ENCODE peak calls at places on chromosomes 3 and 15, in seven cellular contexts. W is neuronal stem cell, Y is IMR-90, L is H1, D is mesenchymal stem cell, V is mesendoderm, S is trophoblast cell. X is an unnamed sample.
A peak's percentile ranks its signal among the peaks of the same experiment; 100 is the strongest.

GRCh38 chr15:64050281-64051092 is 4.2 kb upstream of the DAPK2 start:
- DNase-seq in W (no peak), Y (no peak), L (no peak), D (no peak), V (no peak), S (no peak), X (no peak)

GRCh38 chr15:58770519-58770856 is 614 bp upstream of the MINDY2 start:
- DNase-seq in W (no peak), Y (peak; percentile 84), L (no peak), D (peak; percentile 86), V (no peak), S (no peak), X (no peak)

GRCh38 chr3:143067201-143067600 is 52.4 kb upstream of the CHST2 start:
- DNase-seq in W (no peak), Y (peak; percentile 36), L (no peak), D (no peak), V (no peak), S (no peak), X (no peak)

GRCh38 chr3:64880926-64881325 is 193.1 kb upstream of the ADAMTS9 start:
- DNase-seq in W (no peak), Y (no peak), L (no peak), D (no peak), V (no peak), S (no peak), X (no peak)

GRCh38 chr15:100602822-100603393 is 519 bp downstream of the ASB7 start:
- DNase-seq in W (no peak), Y (peak; percentile 20), L (peak; percentile 83), D (peak; percentile 63), V (peak; percentile 88), S (no peak), X (peak; percentile 47)

GRCh38 chr15:60212536-60212935 is 185.2 kb downstream of the ANXA2 start:
- DNase-seq in W (no peak), Y (no peak), L (no peak), D (no peak), V (peak; percentile 86), S (peak; percentile 55), X (peak; percentile 37)

GRCh38 chr3:1583044-1583443 is 490.2 kb downstream of the CNTN6 start:
- DNase-seq in W (no peak), Y (no peak), L (no peak), D (no peak), V (no peak), S (no peak), X (no peak)

GRCh38 chr15:50764331-50765201 is 940 bp downstream of the SPPL2A start:
- DNase-seq in W (no peak), Y (peak; percentile 27), L (no peak), D (peak; percentile 42), V (no peak), S (no peak), X (no peak)

GRCh38 chr15:27707216-27707710 is 391.9 kb downstream of the OCA2 start:
- DNase-seq in W (no peak), Y (no peak), L (no peak), D (no peak), V (no peak), S (no peak), X (no peak)

GRCh38 chr15:27701014-27701413 is 398.1 kb downstream of the OCA2 start:
- DNase-seq in W (no peak), Y (no peak), L (no peak), D (no peak), V (no peak), S (no peak), X (no peak)

GRCh38 chr15:27706300-27706699 is 392.8 kb downstream of the OCA2 start:
- DNase-seq in W (no peak), Y (no peak), L (no peak), D (no peak), V (no peak), S (no peak), X (no peak)

GRCh38 chr15:27704939-27705514 is 394.1 kb downstream of the OCA2 start:
- DNase-seq in W (no peak), Y (no peak), L (no peak), D (no peak), V (no peak), S (no peak), X (no peak)

DNA sequence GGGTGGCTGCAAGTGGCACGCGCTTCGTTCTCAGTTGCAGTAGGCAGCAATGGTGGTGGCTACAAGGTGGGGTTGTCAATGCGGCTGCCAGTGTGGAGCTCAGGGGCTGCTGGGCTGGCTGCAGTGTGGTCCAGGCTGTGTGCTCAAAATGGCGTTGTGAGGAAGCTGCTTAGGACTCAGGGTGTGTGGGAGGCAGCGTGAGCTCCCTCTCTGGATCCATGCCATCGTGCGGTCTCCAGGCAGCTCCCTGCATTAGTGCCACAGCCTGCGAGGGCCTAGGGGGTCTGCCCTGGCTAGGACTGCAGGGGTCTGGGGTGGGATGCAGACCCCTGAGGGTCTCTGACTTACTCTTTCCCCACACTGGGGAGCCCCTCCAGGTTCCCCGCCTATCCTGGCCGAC is 397.2 kb downstream of the OCA2 start:
- DNase-seq in W (no peak), Y (no peak), L (no peak), D (no peak), V (no peak), S (no peak), X (no peak)
- H3K4ac ChIP-seq in W (no peak overlapping the region), Y (no peak overlapping the region), L (no peak overlapping the region), D (no peak overlapping the region), V (no peak overlapping the region), S (no peak overlapping the region), X (no peak overlapping the region)

DNA sequence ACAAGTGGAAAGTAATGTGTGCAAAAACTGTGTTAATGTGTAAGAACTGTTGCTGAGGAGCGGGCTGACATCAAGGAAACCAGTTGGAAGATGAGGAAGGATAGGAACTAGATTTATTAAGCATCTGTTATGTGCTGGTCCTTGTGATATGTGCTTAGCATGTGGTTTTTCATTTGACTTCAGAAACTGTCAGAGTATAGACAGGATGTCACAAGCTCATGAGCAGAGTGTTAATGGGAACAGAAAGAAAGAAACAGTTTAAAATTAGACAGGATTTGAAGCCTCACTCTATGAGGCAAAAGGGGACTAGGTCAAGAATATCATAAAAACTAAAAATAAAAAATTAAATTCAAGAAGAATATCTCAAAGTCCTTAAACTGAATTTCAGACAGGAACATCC is 270.6 kb upstream of the DPPA4 start:
- DNase-seq in W (no peak), Y (no peak), L (no peak), D (no peak), V (no peak), S (no peak), X (no peak)
- H3K4ac ChIP-seq in W (no peak overlapping the region), Y (no peak overlapping the region), L (no peak overlapping the region), D (no peak overlapping the region), V (no peak overlapping the region), S (no peak overlapping the region), X (no peak overlapping the region)

GRCh38 chr15:46577767-46578166 is 942.9 kb downstream of the SQOR start:
- DNase-seq in W (no peak), Y (no peak), L (no peak), D (no peak), V (no peak), S (no peak), X (no peak)
- H3K4ac ChIP-seq in W (no peak overlapping the region), Y (no peak overlapping the region), L (no peak overlapping the region), D (no peak overlapping the region), V (no peak overlapping the region), S (no peak overlapping the region), X (no peak overlapping the region)

GRCh38 chr3:149448331-149448831 is 26.1 kb upstream of the TM4SF4 start:
- DNase-seq in W (no peak), Y (peak; percentile 78), L (no peak), D (peak; percentile 32), V (no peak), S (no peak), X (no peak)

GRCh38 chr3:149441662-149442442 is 32.6 kb upstream of the TM4SF4 start:
- DNase-seq in W (no peak), Y (peak; percentile 58), L (no peak), D (peak; percentile 41), V (no peak), S (no peak), X (no peak)

GRCh38 chr3:149442845-149443544 is 31.5 kb upstream of the TM4SF4 start:
- DNase-seq in W (no peak), Y (peak; percentile 89), L (no peak), D (peak; percentile 76), V (no peak), S (no peak), X (no peak)

GRCh38 chr3:149438981-149439380 is 35.5 kb upstream of the TM4SF4 start:
- DNase-seq in W (no peak), Y (no peak), L (no peak), D (no peak), V (no peak), S (no peak), X (no peak)

DNA sequence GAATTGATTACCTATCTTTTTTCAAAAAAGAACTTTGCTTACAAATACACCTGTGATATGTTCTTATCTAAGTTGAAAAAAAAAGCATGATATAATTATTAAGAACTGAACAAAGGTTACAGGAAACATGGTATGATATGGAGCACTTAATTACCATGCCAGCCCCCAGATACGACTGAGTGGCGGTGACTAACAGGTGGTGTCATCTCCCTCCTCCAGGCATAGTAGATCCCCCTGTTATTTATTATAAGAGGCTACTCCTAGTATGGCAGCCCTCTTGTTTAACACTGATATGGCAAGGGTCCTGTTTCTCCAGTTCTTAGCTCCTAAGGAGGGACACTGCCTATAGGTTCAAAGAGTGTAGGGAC is 31.0 kb upstream of the TM4SF4 start:
- DNase-seq in W (no peak), Y (no peak), L (no peak), D (no peak), V (no peak), S (no peak), X (no peak)
- H3K4ac ChIP-seq in W (no peak overlapping the region), Y (peak overlapping the region; percentile 96), L (no peak overlapping the region), D (no peak overlapping the region), V (no peak overlapping the region), S (no peak overlapping the region), X (no peak overlapping the region)

GRCh38 chr15:65066635-65067333 is 1.0 kb downstream of the RASL12 start:
- DNase-seq in W (no peak), Y (no peak), L (no peak), D (no peak), V (peak; percentile 89), S (no peak), X (peak; percentile 57)
- H3K4ac ChIP-seq in W (no peak overlapping the region), Y (peak overlapping the region; percentile 44), L (no peak overlapping the region), D (no peak overlapping the region), V (peak overlapping the region; percentile 86), S (no peak overlapping the region), X (no peak overlapping the region)

X was measured in H9.